ENCODE peak calls at places on chromosomes 2 and 18, in seven cellular contexts. One of them, this sample, is unnamed.

GRCh38 chr18:63987743-63988142 is 17.9 kb downstream of the SERPINB8 start:
- DNase-seq in heart right ventricle: no peak
- DNase-seq in HepG2: no peak
- DNase-seq in esophagus squamous epithelium: no peak
- DNase-seq in thoracic aorta: no peak
- DNase-seq in left ventricle myocardium inferior: no peak
- DNase-seq in Panc1: no peak
- DNase-seq in this sample: no peak

GRCh38 chr2:72211359-72211758 is 63.7 kb upstream of the CYP26B1 start:
- DNase-seq in heart right ventricle: no peak
- DNase-seq in left ventricle myocardium inferior: no peak
- DNase-seq in Panc1: no peak
- DNase-seq in thoracic aorta: no peak
- DNase-seq in esophagus squamous epithelium: no peak
- DNase-seq in HepG2: no peak
- DNase-seq in this sample: no peak

GRCh38 chr18:48715651-48716354 is 177.0 kb downstream of the CTIF start:
- DNase-seq in left ventricle myocardium inferior: no peak
- DNase-seq in esophagus squamous epithelium: no peak
- DNase-seq in heart right ventricle: no peak
- DNase-seq in thoracic aorta: no peak
- DNase-seq in HepG2: no peak
- DNase-seq in Panc1: no peak
- DNase-seq in this sample: no peak

GRCh38 chr2:133940134-133940533 is 313.7 kb upstream of the MGAT5 start:
- DNase-seq in Panc1: no peak
- DNase-seq in HepG2: no peak
- DNase-seq in left ventricle myocardium inferior: no peak
- DNase-seq in esophagus squamous epithelium: no peak
- DNase-seq in heart right ventricle: no peak
- DNase-seq in thoracic aorta: no peak
- DNase-seq in this sample: no peak

GRCh38 chr2:67075056-67075455 is 322.1 kb upstream of the ETAA1 start:
- DNase-seq in heart right ventricle: no peak
- DNase-seq in Panc1: no peak
- DNase-seq in left ventricle myocardium inferior: no peak
- DNase-seq in esophagus squamous epithelium: no peak
- DNase-seq in thoracic aorta: no peak
- DNase-seq in HepG2: no peak
- DNase-seq in this sample: no peak

GRCh38 chr18:2112435-2113045 is 458.8 kb downstream of the METTL4 start:
- DNase-seq in left ventricle myocardium inferior: no peak
- DNase-seq in Panc1: no peak
- DNase-seq in heart right ventricle: no peak
- DNase-seq in esophagus squamous epithelium: no peak
- DNase-seq in thoracic aorta: no peak
- DNase-seq in HepG2: no peak
- DNase-seq in this sample: no peak

GRCh38 chr18:32420084-32420483 is 50.6 kb downstream of the GAREM1 start:
- DNase-seq in esophagus squamous epithelium: no peak
- DNase-seq in Panc1: no peak
- DNase-seq in heart right ventricle: no peak
- DNase-seq in left ventricle myocardium inferior: no peak
- DNase-seq in HepG2: no peak
- DNase-seq in thoracic aorta: no peak
- DNase-seq in this sample: no peak

GRCh38 chr2:110925479-110925878 is 193.1 kb downstream of the ACOXL start:
- DNase-seq in HepG2: no peak
- DNase-seq in thoracic aorta: no peak
- DNase-seq in Panc1: no peak
- DNase-seq in left ventricle myocardium inferior: no peak
- DNase-seq in heart right ventricle: no peak
- DNase-seq in esophagus squamous epithelium: no peak
- DNase-seq in this sample: no peak

GRCh38 chr2:32479224-32479623 is 122.4 kb downstream of the BIRC6 start:
- DNase-seq in HepG2: no peak
- DNase-seq in esophagus squamous epithelium: no peak
- DNase-seq in left ventricle myocardium inferior: no peak
- DNase-seq in heart right ventricle: no peak
- DNase-seq in thoracic aorta: no peak
- DNase-seq in Panc1: no peak
- DNase-seq in this sample: no peak

GRCh38 chr2:146351689-146352088 is 1493.1 kb upstream of the ACVR2A start:
- DNase-seq in thoracic aorta: no peak
- DNase-seq in Panc1: no peak
- DNase-seq in esophagus squamous epithelium: no peak
- DNase-seq in heart right ventricle: no peak
- DNase-seq in left ventricle myocardium inferior: no peak
- DNase-seq in HepG2: no peak
- DNase-seq in this sample: no peak

GRCh38 chr2:85761946-85762345 is 8.2 kb downstream of the ATOH8 start:
- DNase-seq in esophagus squamous epithelium: no peak
- DNase-seq in thoracic aorta: no peak
- DNase-seq in left ventricle myocardium inferior: no peak
- DNase-seq in HepG2: no peak
- DNase-seq in heart right ventricle: no peak
- DNase-seq in Panc1: no peak
- DNase-seq in this sample: no peak

GRCh38 chr2:85760872-85761271 is 7.1 kb downstream of the ATOH8 start:
- DNase-seq in esophagus squamous epithelium: no peak
- DNase-seq in left ventricle myocardium inferior: no peak
- DNase-seq in thoracic aorta: no peak
- DNase-seq in Panc1: no peak
- DNase-seq in HepG2: no peak
- DNase-seq in heart right ventricle: no peak
- DNase-seq in this sample: no peak

GRCh38 chr2:85761512-85761944 is 7.7 kb downstream of the ATOH8 start:
- DNase-seq in HepG2: peak
- DNase-seq in left ventricle myocardium inferior: no peak
- DNase-seq in esophagus squamous epithelium: no peak
- DNase-seq in thoracic aorta: no peak
- DNase-seq in Panc1: no peak
- DNase-seq in heart right ventricle: no peak
- DNase-seq in this sample: no peak

GRCh38 chr2:85759257-85759613 is 5.4 kb downstream of the ATOH8 start:
- DNase-seq in Panc1: no peak
- DNase-seq in HepG2: no peak
- DNase-seq in esophagus squamous epithelium: no peak
- DNase-seq in thoracic aorta: no peak
- DNase-seq in left ventricle myocardium inferior: no peak
- DNase-seq in heart right ventricle: no peak
- DNase-seq in this sample: no peak

DNA sequence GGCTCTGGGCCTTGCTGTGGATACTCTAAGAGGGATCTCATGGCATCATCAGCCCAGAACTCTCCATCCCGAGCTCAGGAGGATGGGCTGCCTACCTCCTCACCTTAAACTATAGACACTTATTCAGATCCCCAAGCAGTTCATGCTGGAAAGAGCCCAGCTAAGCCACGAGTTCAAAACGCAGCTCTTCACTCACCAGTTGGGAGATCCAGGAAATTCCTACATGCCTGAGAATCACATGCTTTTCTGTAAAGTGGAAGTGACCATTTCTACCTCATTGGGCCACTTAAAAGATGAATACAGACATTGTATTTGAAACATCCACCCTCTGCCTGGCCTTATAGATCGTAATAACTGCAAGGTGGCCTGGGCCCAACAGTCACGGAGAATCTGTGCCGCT is 6.6 kb downstream of the ATOH8 start:
- DNase-seq in thoracic aorta: no peak
- DNase-seq in Panc1: no peak
- DNase-seq in esophagus squamous epithelium: no peak
- DNase-seq in left ventricle myocardium inferior: no peak
- DNase-seq in HepG2: no peak
- DNase-seq in heart right ventricle: no peak
- DNase-seq in this sample: no peak
- H3K27ac ChIP-seq in thoracic aorta: peak
- H3K27ac ChIP-seq in Panc1: no peak
- H3K27ac ChIP-seq in esophagus squamous epithelium: no peak
- H3K27ac ChIP-seq in left ventricle myocardium inferior: peak
- H3K27ac ChIP-seq in HepG2: no peak
- H3K27ac ChIP-seq in heart right ventricle: peak
- H3K27ac ChIP-seq in this sample: no peak

DNA sequence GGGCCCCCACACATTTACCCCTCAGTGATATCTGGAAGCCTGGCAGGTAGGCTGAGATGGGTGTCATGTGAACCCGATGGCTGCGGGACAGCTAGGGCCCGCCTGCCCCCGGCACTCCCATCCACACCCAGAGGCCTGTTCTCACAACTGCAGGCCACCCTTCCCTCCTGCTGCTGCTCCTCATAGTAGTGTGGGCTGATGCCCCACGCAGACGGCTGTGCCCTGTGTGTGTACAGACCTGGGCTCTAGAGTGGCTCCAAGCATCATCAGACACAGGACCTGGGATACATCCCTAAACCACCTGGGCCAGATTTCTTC is 13.0 kb downstream of the ADRA2B start:
- DNase-seq in left ventricle myocardium inferior: no peak
- DNase-seq in Panc1: no peak
- DNase-seq in esophagus squamous epithelium: no peak
- DNase-seq in thoracic aorta: no peak
- DNase-seq in heart right ventricle: no peak
- DNase-seq in HepG2: no peak
- DNase-seq in this sample: no peak
- H3K4me3 ChIP-seq in left ventricle myocardium inferior: no peak
- H3K4me3 ChIP-seq in Panc1: no peak
- H3K4me3 ChIP-seq in esophagus squamous epithelium: no peak
- H3K4me3 ChIP-seq in thoracic aorta: no peak
- H3K4me3 ChIP-seq in heart right ventricle: no peak
- H3K4me3 ChIP-seq in HepG2: no peak
- H3K4me3 ChIP-seq in this sample: no peak

GRCh38 chr18:54641734-54642133 is 50.7 kb downstream of the DYNAP start:
- DNase-seq in HepG2: no peak
- DNase-seq in heart right ventricle: no peak
- DNase-seq in left ventricle myocardium inferior: no peak
- DNase-seq in Panc1: no peak
- DNase-seq in esophagus squamous epithelium: no peak
- DNase-seq in thoracic aorta: no peak
- DNase-seq in this sample: no peak

GRCh38 chr18:54647176-54647575 is 56.1 kb downstream of the DYNAP start:
- DNase-seq in heart right ventricle: no peak
- DNase-seq in HepG2: peak
- DNase-seq in esophagus squamous epithelium: no peak
- DNase-seq in left ventricle myocardium inferior: no peak
- DNase-seq in thoracic aorta: no peak
- DNase-seq in Panc1: no peak
- DNase-seq in this sample: no peak
- TF ChIP-seq CTCF in heart right ventricle: peak
- TF ChIP-seq CTCF in HepG2: peak
- TF ChIP-seq CTCF in esophagus squamous epithelium: peak
- TF ChIP-seq CTCF in left ventricle myocardium inferior: no peak
- TF ChIP-seq CTCF in thoracic aorta: no peak
- TF ChIP-seq CTCF in Panc1: peak
- TF ChIP-seq CTCF in this sample: peak

DNA sequence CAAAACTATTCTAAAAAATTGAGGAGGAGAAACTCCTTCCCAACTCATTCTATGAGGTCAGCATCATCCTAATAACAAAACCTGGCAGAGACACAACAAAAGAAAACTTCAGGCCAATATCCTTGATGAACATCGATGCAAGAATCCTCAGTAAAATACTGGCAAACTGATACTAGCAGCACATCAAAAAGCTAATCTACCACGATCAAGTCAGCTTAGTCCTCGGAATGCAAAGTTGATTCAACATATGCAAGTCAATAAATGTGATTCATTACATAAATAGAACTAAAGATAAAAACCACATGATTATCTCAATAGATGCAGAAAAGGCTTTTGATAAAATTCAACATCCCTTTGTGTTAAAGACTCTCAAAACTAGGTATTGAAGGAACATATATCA is 63.1 kb downstream of the EHBP1 start:
- DNase-seq in esophagus squamous epithelium: no peak
- DNase-seq in left ventricle myocardium inferior: no peak
- DNase-seq in Panc1: no peak
- DNase-seq in heart right ventricle: no peak
- DNase-seq in HepG2: no peak
- DNase-seq in thoracic aorta: no peak
- DNase-seq in this sample: no peak
- H3K27ac ChIP-seq in esophagus squamous epithelium: no peak
- H3K27ac ChIP-seq in left ventricle myocardium inferior: no peak
- H3K27ac ChIP-seq in Panc1: no peak
- H3K27ac ChIP-seq in heart right ventricle: no peak
- H3K27ac ChIP-seq in HepG2: no peak
- H3K27ac ChIP-seq in thoracic aorta: no peak
- H3K27ac ChIP-seq in this sample: no peak

GRCh38 chr18:26574958-26575864 is 26.9 kb upstream of the KCTD1 start:
- DNase-seq in thoracic aorta: no peak
- DNase-seq in HepG2: peak
- DNase-seq in esophagus squamous epithelium: no peak
- DNase-seq in left ventricle myocardium inferior: peak
- DNase-seq in heart right ventricle: peak
- DNase-seq in Panc1: no peak
- DNase-seq in this sample: no peak
- H3K4me3 ChIP-seq in thoracic aorta: peak
- H3K4me3 ChIP-seq in HepG2: peak
- H3K4me3 ChIP-seq in esophagus squamous epithelium: peak
- H3K4me3 ChIP-seq in left ventricle myocardium inferior: peak
- H3K4me3 ChIP-seq in heart right ventricle: peak
- H3K4me3 ChIP-seq in Panc1: peak
- H3K4me3 ChIP-seq in this sample: peak

This sample was measured in AG04450.